ENCODE peak calls at places on chromosome 7, in four cellular contexts. F is sigmoid colon, J is H1, S is GM23338. M is an unnamed sample. For H3K4me1, the result is how much of the 10 kb centered on the place peaks cover.

GRCh38 chr7:99000904-99001442 is 122.6 kb downstream of the TRRAP start:
- DNase-seq in F (no peak), J (no peak), S (no peak), M (no peak)

GRCh38 chr7:27188666-27189559 is 3.9 kb upstream of the HOXA11 start:
- DNase-seq in F (peak), J (no peak), S (peak), M (peak)

GRCh38 chr7:149179241-149179640 is 16.1 kb upstream of the ZNF282 start:
- DNase-seq in F (no peak), J (no peak), S (no peak), M (no peak)

GRCh38 chr7:7529328-7529727 is 6.3 kb downstream of the COL28A1 start:
- DNase-seq in F (no peak), J (no peak), S (no peak), M (no peak)

GRCh38 chr7:96657347-96658010 is 52.2 kb downstream of the SEM1 start:
- DNase-seq in F (no peak), J (peak), S (peak), M (no peak)

GRCh38 chr7:55971045-55971444 is 6.7 kb downstream of the NIPSNAP2 start:
- DNase-seq in F (no peak), J (no peak), S (no peak), M (no peak)

GRCh38 chr7:43658718-43659548 is 70.4 kb downstream of the COA1 start:
- DNase-seq in F (no peak), J (no peak), S (no peak), M (no peak)

GRCh38 chr7:143499743-143500348 is 22.2 kb downstream of the TAS2R41 start:
- DNase-seq in F (no peak), J (no peak), S (no peak), M (no peak)

GRCh38 chr7:153087498-153087897 is 327.9 kb downstream of the ACTR3B start:
- DNase-seq in F (no peak), J (no peak), S (no peak), M (no peak)

GRCh38 chr7:106045139-106045538 is 67.0 kb downstream of the SYPL1 start:
- DNase-seq in F (no peak), J (no peak), S (no peak), M (no peak)

GRCh38 chr7:37108615-37109014 is 340.0 kb downstream of the ELMO1 start:
- DNase-seq in F (no peak), J (no peak), S (no peak), M (no peak)

GRCh38 chr7:101954494-101954893 is 137.1 kb downstream of the CUX1 start:
- DNase-seq in F (no peak), J (no peak), S (no peak), M (no peak)

GRCh38 chr7:101951757-101952156 is 134.3 kb downstream of the CUX1 start:
- DNase-seq in F (no peak), J (no peak), S (no peak), M (no peak)

GRCh38 chr7:101952355-101953247 is 135.2 kb downstream of the CUX1 start:
- DNase-seq in F (peak), J (no peak), S (no peak), M (no peak)

GRCh38 chr7:101950450-101951119 is 133.2 kb downstream of the CUX1 start:
- DNase-seq in F (peak), J (no peak), S (peak), M (no peak)

DNA sequence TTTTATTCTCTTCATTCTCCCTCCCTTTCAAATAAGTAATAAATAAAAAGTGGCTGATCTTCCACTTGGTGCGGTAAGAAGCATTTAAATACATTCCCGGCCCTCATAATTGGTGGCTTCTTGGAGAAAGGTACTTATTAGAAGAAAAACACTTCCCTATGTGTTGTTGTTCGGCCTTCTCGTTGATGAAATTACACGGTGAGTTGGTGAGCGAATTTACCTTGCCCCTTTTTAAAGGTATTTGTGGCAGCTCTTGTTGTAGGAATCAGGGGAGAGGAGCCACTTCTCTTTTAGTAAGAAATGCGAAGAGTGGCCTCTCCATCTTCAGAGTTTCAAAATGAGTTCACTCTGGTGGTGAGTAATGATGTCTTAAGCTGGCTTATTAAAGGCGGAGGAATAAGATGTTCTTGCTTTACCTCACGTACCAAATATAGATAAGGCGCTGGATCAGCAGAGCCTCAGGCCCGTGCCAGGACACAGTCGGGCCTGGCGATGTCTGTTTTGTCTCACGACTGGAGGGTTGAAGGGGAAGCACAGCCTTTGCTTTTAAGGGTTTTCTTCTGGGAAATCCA is 135.9 kb downstream of the CUX1 start:
- DNase-seq in F (peak), J (no peak), S (no peak), M (no peak)
- H3K4me3 ChIP-seq in F (no peak), J (no peak), S (no peak), M (no peak)

GRCh38 chr7:1669486-1669951 is 558 bp upstream of the ELFN1 start:
- DNase-seq in F (peak), J (no peak), S (peak), M (peak)
- H3K4me1 ChIP-seq in F (half or more), J (under half), S (under half), M (under half)

DNA sequence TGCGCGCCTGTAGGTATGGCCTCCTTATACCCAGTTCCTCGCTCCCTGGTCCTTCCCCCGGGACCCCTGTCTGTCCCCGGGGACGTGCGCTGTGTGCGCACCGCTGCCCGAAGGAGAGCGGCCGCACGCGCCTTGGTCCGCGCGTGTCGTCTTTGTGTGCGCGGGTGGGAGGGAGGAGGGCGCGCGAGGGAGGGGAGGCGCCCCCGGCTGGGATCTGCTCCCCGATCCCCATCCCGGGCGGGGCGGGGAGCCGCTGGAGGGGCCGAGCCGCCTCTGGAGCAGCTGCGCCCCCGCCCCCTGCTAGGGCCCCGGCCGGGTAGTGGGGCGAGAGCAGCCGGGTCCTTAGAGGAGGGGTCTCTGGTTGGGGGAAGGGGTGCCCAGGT is 405 bp downstream of the SH2B2 start:
- DNase-seq in F (no peak), J (no peak), S (no peak), M (no peak)
- TF ChIP-seq POLR2AphosphoS5 in F (no peak), J (no peak), S (no peak), M (no peak)

GRCh38 chr7:135785065-135785464 is 36.5 kb upstream of the FAM180A start:
- DNase-seq in F (no peak), J (no peak), S (no peak), M (no peak)
- H3K4me3 ChIP-seq in F (no peak), J (no peak), S (no peak), M (no peak)

DNA sequence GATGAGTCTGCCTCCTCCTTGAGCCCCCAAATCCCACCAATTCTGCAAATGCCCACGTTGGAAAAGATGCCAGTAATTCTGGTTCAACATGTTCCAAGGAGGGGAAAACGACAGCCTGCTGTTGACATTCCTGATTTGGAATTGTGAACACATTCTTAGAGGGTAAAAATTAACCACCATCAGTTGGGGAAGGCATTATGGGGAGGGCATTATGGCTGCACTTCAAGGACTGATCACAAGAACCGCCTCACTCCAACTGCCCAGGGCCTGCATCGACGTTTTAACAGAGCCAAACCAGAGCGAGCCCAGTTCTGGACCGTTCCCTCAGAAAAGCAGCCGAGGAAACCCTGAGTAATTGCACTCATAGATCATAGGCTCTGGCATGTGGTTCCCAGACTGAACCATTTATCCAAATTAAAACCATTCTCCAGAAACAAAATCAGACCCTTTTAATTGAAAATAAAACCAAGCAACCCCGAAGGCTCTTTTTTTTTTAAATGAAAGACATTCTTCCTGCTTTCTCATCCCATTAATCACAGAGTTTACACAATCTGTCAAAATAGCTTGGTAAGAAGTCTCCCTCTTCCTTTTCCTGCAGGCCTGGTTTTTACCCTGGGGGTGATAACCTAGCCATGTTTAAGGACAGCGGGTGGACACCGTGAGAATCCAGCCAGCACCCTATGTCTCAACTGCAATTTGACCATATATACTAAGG is 8.0 kb downstream of the TNS3 start:
- DNase-seq in F (no peak), J (no peak), S (no peak), M (no peak)
- H3K4me1 ChIP-seq in F (half or more), J (under half), S (under half), M (under half)

GRCh38 chr7:156667110-156667436 is 26.5 kb downstream of the RNF32 start:
- DNase-seq in F (no peak), J (no peak), S (no peak), M (no peak)

GRCh38 chr7:156669035-156669828 is 28.7 kb downstream of the RNF32 start:
- DNase-seq in F (no peak), J (no peak), S (no peak), M (no peak)

GRCh38 chr7:156666368-156667109 is 26.0 kb downstream of the RNF32 start:
- DNase-seq in F (no peak), J (no peak), S (peak), M (no peak)

GRCh38 chr7:156665101-156665500 is 24.5 kb downstream of the RNF32 start:
- DNase-seq in F (no peak), J (no peak), S (peak), M (no peak)

DNA sequence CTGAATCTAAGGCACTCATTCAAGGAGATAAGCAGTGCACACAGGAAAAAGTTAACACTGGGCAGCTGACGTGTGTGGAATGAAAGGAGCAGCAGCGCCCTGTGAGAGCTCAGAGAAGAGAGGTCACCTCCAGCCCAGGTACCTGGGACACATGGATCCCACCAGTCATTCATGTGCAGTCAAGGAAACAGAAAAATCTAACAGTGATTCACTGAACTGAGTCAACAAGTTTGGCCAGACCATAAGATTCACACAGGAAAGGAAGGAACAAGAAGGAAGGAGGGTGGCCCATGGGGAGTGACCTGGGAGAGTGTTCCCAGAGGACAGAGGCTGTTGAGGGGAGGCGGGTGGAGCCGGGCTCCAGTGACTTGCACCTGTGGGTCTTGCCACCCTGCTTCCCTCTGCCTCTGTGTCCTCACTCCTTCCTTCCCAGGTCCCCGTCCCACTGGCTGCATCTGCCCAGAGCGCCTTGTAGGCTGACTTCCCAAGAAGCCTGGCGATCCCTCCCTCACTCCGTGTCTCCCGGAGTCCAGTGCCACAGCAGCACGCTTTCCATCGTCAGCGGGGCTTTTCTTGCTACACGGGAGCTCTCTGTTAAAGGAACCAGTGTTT is 27.7 kb downstream of the RNF32 start:
- DNase-seq in F (no peak), J (no peak), S (no peak), M (no peak)
- TF ChIP-seq POLR2AphosphoS5 in F (no peak), J (no peak), S (no peak), M (no peak)

GRCh38 chr7:151381333-151382078 is 28.3 kb downstream of the WDR86 start:
- DNase-seq in F (no peak), J (no peak), S (peak), M (no peak)
- H3K4me3 ChIP-seq in F (peak), J (peak), S (peak), M (peak)

M was measured in breast epithelium.